ENCODE peak calls at places on chromosomes 12 and 14, in four cellular contexts. C is A549, F is IMR-90, D is GM12878. Q is an unnamed sample.

GRCh38 chr12:47651368-47652254 is 54.2 kb downstream of the RPAP3 start:
- DNase-seq in D (peak), F (peak), C (peak), Q (peak)

GRCh38 chr12:47095446-47096236 is 15.9 kb upstream of the AMIGO2 start:
- DNase-seq in D (no peak), F (peak), C (no peak), Q (no peak)

GRCh38 chr12:52349196-52349595 is 18.1 kb downstream of the KRT85 start:
- DNase-seq in F (peak), D (no peak), C (no peak), Q (no peak)

GRCh38 chr12:56935157-56935556 is 949 bp upstream of the SDR9C7 start:
- DNase-seq in D (no peak), F (no peak), C (no peak), Q (no peak)

GRCh38 chr14:101480022-101480746 is 81.1 kb upstream of the DIO3 start:
- DNase-seq in C (no peak), F (no peak), D (no peak), Q (no peak)

GRCh38 chr14:101359221-101360044 is 201.9 kb upstream of the DIO3 start:
- DNase-seq in C (no peak), F (no peak), D (no peak), Q (no peak)

GRCh38 chr12:119375619-119376018 is 41.1 kb downstream of the CCDC60 start:
- DNase-seq in F (no peak), C (no peak), D (peak), Q (no peak)

GRCh38 chr12:87618199-87618598 is 411.0 kb downstream of the C12orf50 start:
- DNase-seq in C (no peak), F (no peak), D (no peak), Q (no peak)

GRCh38 chr14:102050625-102051024 is 36.2 kb downstream of the HSP90AA1 start:
- DNase-seq in C (no peak), D (no peak), F (peak), Q (no peak)

GRCh38 chr14:21072102-21072501 is 2.0 kb downstream of the ARHGEF40 start:
- DNase-seq in C (peak), D (no peak), F (peak), Q (peak)

DNA sequence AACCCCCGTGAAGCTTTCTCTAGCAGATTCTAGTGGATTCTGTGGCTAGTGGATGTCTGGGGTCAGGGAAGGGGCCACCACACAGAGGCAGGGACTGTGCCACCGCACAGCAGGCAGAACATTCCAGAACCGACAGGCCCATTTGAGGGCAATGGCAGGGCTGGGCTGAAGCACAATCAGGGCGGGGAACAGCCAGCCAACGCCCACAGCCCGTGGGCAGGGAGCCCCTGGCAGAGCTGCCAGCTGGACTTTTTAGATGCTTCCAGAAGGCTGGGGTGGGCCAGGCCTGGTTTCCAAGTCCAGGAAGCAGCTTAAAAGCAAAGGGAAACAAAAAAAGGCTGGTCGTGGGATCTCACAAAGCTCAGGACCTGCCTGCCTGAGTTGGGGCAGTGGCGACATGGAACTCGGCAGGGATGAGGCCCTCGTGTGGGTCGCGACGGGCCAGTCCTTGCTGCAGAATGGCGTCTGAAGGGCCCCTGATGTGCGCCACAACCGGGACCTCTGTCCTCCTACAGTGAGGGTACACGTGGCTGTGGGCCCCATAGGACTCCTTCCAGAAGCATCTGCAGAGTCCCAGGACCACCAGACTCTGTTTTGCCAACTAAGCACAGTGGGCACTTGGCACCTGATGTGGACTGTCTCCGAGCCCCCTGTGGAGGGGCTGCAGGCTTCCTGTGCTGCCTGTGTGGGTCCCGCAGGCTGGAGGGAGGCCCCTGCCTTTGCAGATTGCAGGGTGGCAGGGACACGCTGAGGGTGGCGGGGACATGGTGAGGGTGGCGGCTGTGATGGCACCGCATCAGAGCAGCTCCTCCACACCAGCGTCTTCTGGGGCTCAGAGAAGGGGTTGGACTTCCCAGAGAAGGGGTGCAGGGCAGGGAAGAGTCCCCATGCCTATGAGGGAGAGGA is 7.8 kb downstream of the ZFYVE21 start:
- DNase-seq in D (no peak), C (no peak), F (no peak), Q (no peak)
- TF ChIP-seq ELK1 in D (no peak), C (no peak), F (no peak), Q (no peak)

GRCh38 chr14:95215094-95215493 is 57.8 kb upstream of the DICER1 start:
- DNase-seq in D (peak), C (no peak), F (no peak), Q (no peak)
- TF ChIP-seq ELK1 in D (no peak), C (no peak), F (no peak), Q (no peak)

GRCh38 chr12:95646781-95647184 is 95.5 kb upstream of the USP44 start:
- DNase-seq in D (no peak), C (no peak), F (peak), Q (no peak)
- TF ChIP-seq ELK1 in D (no peak), C (no peak), F (no peak), Q (no peak)

GRCh38 chr12:58346032-58346632 is 404.8 kb downstream of the ATP23 start:
- DNase-seq in F (peak), C (peak), D (no peak), Q (peak)
- TF ChIP-seq ELK1 in F (no peak), C (no peak), D (no peak), Q (no peak)